ENCODE peak calls at places on chromosomes 4 and X, in eight cellular contexts. Y is PC-3, E is NB4, S is pancreas, J is tibial artery, D is cardiac fibroblast, C is cardiac muscle cell, W is ovary. R is an unnamed sample.

GRCh38 chr4:139843643-139844042 is 178.0 kb downstream of the MGST2 start:
- DNase-seq in J (no peak), Y (no peak), C (no peak), D (no peak), E (peak), S (no peak), W (no peak), R (no peak)

GRCh38 chr4:130753926-130754325 is 1658.0 kb downstream of the C4orf33 start:
- DNase-seq in E (no peak), D (no peak), Y (no peak), W (no peak), C (no peak), S (no peak), J (no peak), R (no peak)

GRCh38 chr4:144663852-144664488 is 18.0 kb downstream of the HHIP start:
- DNase-seq in Y (no peak), J (no peak), W (no peak), D (no peak), S (no peak), E (no peak), C (peak), R (no peak)

GRCh38 chrX:10158279-10158939 is 1.6 kb downstream of the CLCN4 start:
- DNase-seq in E (no peak), Y (no peak), D (no peak), J (no peak), S (peak), W (peak), C (peak), R (peak)

GRCh38 chrX:55486736-55487135 is 2.9 kb downstream of the USP51 start:
- DNase-seq in C (no peak), S (no peak), D (peak), E (no peak), J (no peak), W (no peak), Y (peak), R (no peak)

GRCh38 chr4:58360354-58361133 is 1250.4 kb upstream of the IGFBP7 start:
- DNase-seq in C (no peak), W (no peak), S (no peak), D (no peak), J (peak), Y (no peak), E (no peak), R (no peak)

GRCh38 chr4:183364025-183364424 is 41.8 kb upstream of the CLDN24 start:
- DNase-seq in D (no peak), C (no peak), J (no peak), S (no peak), E (no peak), W (no peak), Y (no peak), R (no peak)

GRCh38 chr4:8269535-8270417 is at the start of gene HTRA3:
- DNase-seq in J (no peak), S (no peak), D (no peak), E (peak), W (peak), C (peak), Y (peak), R (peak)

GRCh38 chrX:140141444-140142029 is 176.2 kb upstream of the CXorf66 start:
- DNase-seq in S (no peak), W (no peak), C (peak), E (peak), D (peak), Y (peak), J (no peak), R (peak)

GRCh38 chr4:18106620-18107019 is 85.1 kb upstream of the LCORL start:
- DNase-seq in E (no peak), W (no peak), S (no peak), C (no peak), D (no peak), J (no peak), Y (no peak), R (no peak)

GRCh38 chrX:153819398-153820083 is 10.8 kb downstream of the PDZD4 start:
- DNase-seq in D (no peak), J (no peak), C (no peak), S (no peak), Y (no peak), W (no peak), E (no peak), R (no peak)

GRCh38 chr4:183610033-183610432 is 49.0 kb downstream of the RWDD4 start:
- DNase-seq in W (no peak), J (no peak), C (no peak), Y (no peak), E (no peak), S (no peak), D (peak), R (no peak)

GRCh38 chr4:8592366-8593267 is at the start of gene CPZ:
- DNase-seq in C (peak), S (no peak), D (no peak), W (peak), E (no peak), Y (peak), J (no peak), R (peak)

GRCh38 chrX:17737707-17738001 is 361 bp downstream of the SCML1 start:
- DNase-seq in C (no peak), W (no peak), Y (no peak), J (no peak), E (no peak), S (no peak), D (no peak), R (peak)

GRCh38 chrX:155179343-155179997 is 36.8 kb upstream of the VBP1 start:
- DNase-seq in E (peak), J (no peak), S (no peak), C (no peak), Y (peak), D (peak), W (no peak), R (no peak)

GRCh38 chr4:73197220-73197619 is 61.4 kb downstream of the ANKRD17 start:
- DNase-seq in C (no peak), J (no peak), W (no peak), S (no peak), E (no peak), D (peak), Y (no peak), R (no peak)

GRCh38 chrX:84219551-84219950 is 31.6 kb upstream of the RPS6KA6 start:
- DNase-seq in C (no peak), D (no peak), J (no peak), S (no peak), Y (no peak), W (no peak), E (no peak), R (no peak)

GRCh38 chr4:7434766-7435150 is at the start of gene PSAPL1:
- DNase-seq in E (peak), J (no peak), D (no peak), Y (peak), S (no peak), W (no peak), C (peak), R (peak)

GRCh38 chrX:140087865-140088264 is 122.5 kb upstream of the CXorf66 start:
- DNase-seq in C (no peak), Y (no peak), D (no peak), E (peak), W (no peak), J (no peak), S (no peak), R (no peak)

GRCh38 chrX:79413009-79413408 is 45.9 kb upstream of the ITM2A start:
- DNase-seq in C (peak), Y (peak), S (no peak), D (peak), E (peak), W (no peak), J (no peak), R (no peak)

GRCh38 chr4:103498161-103499070 is 221.4 kb downstream of the TACR3 start:
- DNase-seq in D (peak), J (no peak), W (no peak), E (no peak), C (no peak), S (no peak), Y (peak), R (no peak)

GRCh38 chr4:3193531-3194203 is 55.3 kb upstream of the MSANTD1 start:
- DNase-seq in Y (peak), W (no peak), E (peak), D (peak), C (no peak), J (no peak), S (no peak), R (no peak)

GRCh38 chr4:26784207-26784606 is 76.4 kb upstream of the STIM2 start:
- DNase-seq in Y (no peak), E (no peak), D (no peak), S (no peak), J (no peak), C (no peak), W (no peak), R (no peak)

GRCh38 chr4:104491826-104492771 is 2.6 kb downstream of the CXXC4 start:
- DNase-seq in Y (no peak), S (no peak), D (no peak), C (peak), E (no peak), W (no peak), J (no peak), R (peak)

GRCh38 chr4:64144994-64145393 is 264.3 kb downstream of the TECRL start:
- DNase-seq in E (no peak), J (no peak), C (no peak), D (no peak), Y (peak), S (no peak), W (no peak), R (no peak)

GRCh38 chrX:101407748-101408529 is at the start of the genes GLA and HNRNPH2:
- DNase-seq in C (peak), E (peak), D (peak), S (peak), Y (peak), J (peak), W (peak), R (peak)

GRCh38 chrX:65537229-65537628 is 2.6 kb upstream of the LAS1L start:
- DNase-seq in S (no peak), E (no peak), C (no peak), D (peak), Y (no peak), W (no peak), J (no peak), R (no peak)

GRCh38 chrX:135543924-135544323 is 23.5 kb downstream of the INTS6L start:
- DNase-seq in S (no peak), C (no peak), Y (no peak), J (no peak), E (peak), W (no peak), D (no peak), R (no peak)

GRCh38 chrX:109691752-109692151 is 41.3 kb downstream of the ACSL4 start:
- DNase-seq in W (no peak), Y (no peak), E (no peak), J (no peak), D (no peak), C (no peak), S (no peak), R (no peak)

GRCh38 chr4:150078041-150078995 is at the start of gene DCLK2:
- DNase-seq in D (peak), J (peak), E (peak), S (peak), C (peak), Y (peak), W (peak), R (peak)

GRCh38 chrX:1111543-1112300 is 100.7 kb downstream of the CRLF2 start:
- DNase-seq in E (no peak), J (no peak), W (no peak), S (no peak), Y (no peak), C (no peak), D (no peak), R (no peak)

GRCh38 chr4:173522874-173523395 is 7.1 kb downstream of the HAND2 start:
- DNase-seq in S (no peak), Y (no peak), D (no peak), C (no peak), J (no peak), E (no peak), W (no peak), R (no peak)

GRCh38 chrX:16671005-16671404 is 21.0 kb downstream of the S100G start:
- DNase-seq in E (peak), W (no peak), J (no peak), S (no peak), C (peak), Y (peak), D (peak), R (no peak)

GRCh38 chrX:47634871-47635575 is 5.3 kb upstream of the CFP start:
- DNase-seq in E (no peak), J (no peak), W (no peak), S (no peak), C (no peak), D (no peak), Y (no peak), R (no peak)

GRCh38 chrX:47638816-47639215 is 9.1 kb upstream of the CFP start:
- DNase-seq in W (no peak), S (no peak), D (no peak), C (no peak), J (no peak), Y (no peak), E (no peak), R (no peak)

GRCh38 chrX:47632664-47633063 is 2.9 kb upstream of the CFP start:
- DNase-seq in Y (no peak), C (no peak), S (no peak), W (no peak), D (no peak), E (no peak), J (no peak), R (no peak)

GRCh38 chrX:47633671-47634590 is 4.2 kb upstream of the CFP start:
- DNase-seq in S (no peak), D (peak), J (no peak), E (peak), W (no peak), C (no peak), Y (no peak), R (no peak)

DNA sequence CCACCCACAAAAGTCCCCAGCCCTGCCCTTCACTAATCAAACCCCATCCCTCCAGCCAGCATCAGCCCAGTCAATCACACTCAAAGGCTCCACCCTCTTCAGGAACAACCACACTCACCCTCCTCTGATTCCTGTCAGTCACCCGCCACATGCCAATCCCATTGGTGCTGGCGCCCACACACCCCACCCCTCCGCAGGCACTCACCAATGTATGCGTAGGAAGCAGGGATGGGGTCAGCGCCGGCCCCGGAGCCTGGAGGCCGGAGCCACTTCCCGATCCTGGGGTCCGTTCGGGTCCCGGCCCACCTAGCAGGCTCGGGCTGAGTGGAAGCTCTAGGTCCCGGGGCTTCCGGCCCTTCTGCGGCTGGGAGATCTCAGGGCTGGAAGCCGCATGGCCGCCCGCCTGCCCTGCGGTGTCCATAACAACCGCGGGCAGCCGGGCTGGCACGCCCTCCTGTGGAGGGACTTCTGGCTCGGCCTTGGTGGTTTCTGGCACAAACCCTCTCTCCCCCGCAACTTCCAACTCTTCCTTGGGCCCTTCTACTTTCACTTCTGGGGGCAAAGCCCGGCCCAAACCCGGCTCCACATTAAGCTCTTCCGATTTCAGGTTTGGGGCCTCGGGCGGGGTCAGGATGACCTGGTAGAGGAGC is 7.9 kb upstream of the CFP start:
- DNase-seq in D (no peak), J (peak), E (no peak), W (no peak), C (peak), Y (no peak), S (no peak), R (peak)
- H3K4me3 ChIP-seq in D (no peak), J (no peak), E (no peak), W (no peak), C (no peak), Y (no peak), S (no peak), R (no peak)

DNA sequence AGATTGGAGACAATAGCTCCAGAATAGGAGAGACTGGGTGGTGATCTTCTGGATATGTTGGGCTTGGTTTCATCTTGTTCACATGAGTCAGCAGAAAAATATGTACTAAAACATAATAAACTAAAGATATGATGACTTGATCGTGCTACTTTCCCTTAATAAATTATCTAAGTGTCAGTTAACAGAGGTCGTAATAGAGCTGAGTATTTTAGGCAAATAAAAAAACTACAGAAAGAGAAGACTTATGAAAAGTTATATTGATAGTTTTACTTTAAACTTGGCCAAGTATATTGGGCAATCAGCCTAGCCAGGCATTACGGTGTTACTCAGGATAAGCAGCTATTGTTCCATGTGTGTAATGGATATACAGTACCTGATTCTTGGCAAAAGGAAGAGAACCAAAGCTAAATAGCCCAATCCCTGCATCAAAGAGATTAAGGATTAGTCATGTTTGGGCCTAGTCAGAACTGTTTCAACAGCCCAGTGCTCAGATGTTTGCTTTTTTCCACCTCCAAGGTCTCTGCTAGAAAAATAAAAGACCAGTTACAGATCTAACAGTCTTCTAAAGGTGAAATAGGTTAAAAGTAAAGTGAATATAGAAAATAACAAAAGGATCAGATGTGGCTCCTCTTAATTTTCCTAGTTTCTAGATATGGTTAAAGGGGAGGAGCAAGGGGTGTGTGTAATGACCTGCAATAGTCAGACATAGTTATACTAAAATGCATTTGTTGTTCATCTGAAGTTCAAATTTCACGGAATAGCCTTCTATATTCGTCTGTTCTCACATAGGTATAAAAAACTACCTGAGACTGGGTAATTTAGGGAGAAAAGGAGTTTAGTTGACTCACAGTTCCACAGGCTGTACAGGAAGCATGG is 262.6 kb downstream of the ADGRL3 start:
- DNase-seq in C (no peak), W (no peak), S (no peak), J (no peak), D (peak), E (no peak), Y (peak), R (no peak)
- H3K4me3 ChIP-seq in C (no peak), W (no peak), S (no peak), J (no peak), D (no peak), E (no peak), Y (peak), R (no peak)

GRCh38 chr4:113012776-113013175 is 36.7 kb upstream of the ANK2 start:
- DNase-seq in J (no peak), E (no peak), S (no peak), Y (no peak), W (no peak), D (no peak), C (peak), R (no peak)
- H3K4me3 ChIP-seq in J (no peak), E (no peak), S (no peak), Y (no peak), W (no peak), D (no peak), C (no peak), R (no peak)

GRCh38 chrX:47573334-47574095 is 8.7 kb upstream of the TIMP1 start:
- DNase-seq in E (no peak), Y (peak), W (peak), S (no peak), D (peak), C (peak), J (no peak), R (no peak)
- H3K4me3 ChIP-seq in E (no peak), Y (no peak), W (peak), S (no peak), D (peak), C (peak), J (peak), R (no peak)

GRCh38 chrX:54359408-54359807 is 1.6 kb upstream of the WNK3 start:
- DNase-seq in C (no peak), J (no peak), D (no peak), E (no peak), S (no peak), Y (no peak), W (no peak), R (no peak)
- H3K4me3 ChIP-seq in C (peak), J (no peak), D (no peak), E (no peak), S (no peak), Y (no peak), W (no peak), R (no peak)

GRCh38 chr4:99362768-99363167 is 10.2 kb upstream of the ADH1C start:
- DNase-seq in S (no peak), C (no peak), W (no peak), D (no peak), Y (no peak), J (peak), E (no peak), R (peak)
- H3K4me3 ChIP-seq in S (no peak), C (no peak), W (no peak), D (no peak), Y (no peak), J (no peak), E (no peak), R (no peak)

GRCh38 chrX:70970482-70970999 is 39.6 kb upstream of the SLC7A3 start:
- DNase-seq in Y (peak), D (peak), J (no peak), E (peak), S (no peak), C (peak), W (no peak), R (no peak)

GRCh38 chrX:70973221-70973620 is 42.3 kb upstream of the SLC7A3 start:
- DNase-seq in E (no peak), D (peak), Y (no peak), J (no peak), C (no peak), S (no peak), W (no peak), R (no peak)

GRCh38 chrX:70969635-70970481 is 39.0 kb upstream of the SLC7A3 start:
- DNase-seq in S (no peak), E (peak), Y (no peak), D (no peak), W (no peak), J (no peak), C (no peak), R (no peak)
- H3K4me3 ChIP-seq in S (no peak), E (no peak), Y (no peak), D (no peak), W (no peak), J (no peak), C (no peak), R (no peak)

GRCh38 chrX:47217121-47217851 is 1.2 kb upstream of the CDK16 start:
- DNase-seq in D (peak), Y (peak), E (peak), C (no peak), S (peak), J (no peak), W (peak), R (no peak)
- H3K4me3 ChIP-seq in D (no peak), Y (peak), E (peak), C (peak), S (no peak), J (peak), W (peak), R (no peak)

R was measured in thyroid gland.